ENCODE peak calls at places on chromosomes 16 and 17, in four cellular contexts. R is SW 1271, G is COR-L47, T is heart right ventricle. H is an unnamed sample.

GRCh38 chr17:5825717-5826330 is 241.5 kb upstream of the NLRP1 start:
- DNase-seq in R (no peak), T (no peak), G (no peak), H (no peak)

GRCh38 chr17:37259030-37259735 is 116.6 kb upstream of the C17orf78 start:
- DNase-seq in G (no peak), T (no peak), R (no peak), H (no peak)

GRCh38 chr16:49540836-49541235 is 167.2 kb downstream of the C16orf78 start:
- DNase-seq in T (no peak), G (no peak), R (no peak), H (no peak)

GRCh38 chr16:57987441-57988177 is 12.9 kb downstream of the ZNF319 start:
- DNase-seq in G (no peak), R (no peak), T (no peak), H (no peak)

GRCh38 chr16:7713244-7713643 is 380.6 kb downstream of the RBFOX1 start:
- DNase-seq in T (no peak), G (no peak), R (no peak), H (no peak)

GRCh38 chr16:28163699-28164584 is 47.8 kb downstream of the XPO6 start:
- DNase-seq in R (no peak), G (no peak), T (no peak), H (no peak)

GRCh38 chr16:12900599-12901203 is 697 bp upstream of the SHISA9 start:
- DNase-seq in R (no peak), T (no peak), G (no peak), H (no peak)

GRCh38 chr16:8614435-8615029 is 7.0 kb upstream of the METTL22 start:
- DNase-seq in G (no peak), R (no peak), T (no peak), H (no peak)

GRCh38 chr17:51035436-51035835 is 85.2 kb downstream of the SPAG9 start:
- DNase-seq in R (no peak), G (no peak), T (no peak), H (no peak)

GRCh38 chr17:79668344-79669250 is 57.7 kb upstream of the RBFOX3 start:
- DNase-seq in T (no peak), G (no peak), R (no peak), H (no peak)

GRCh38 chr16:69166221-69166833 is 20.6 kb upstream of the SNTB2 start:
- DNase-seq in G (no peak), R (no peak), T (no peak), H (no peak)

GRCh38 chr17:79666111-79666510 is 55.3 kb upstream of the RBFOX3 start:
- DNase-seq in G (no peak), T (no peak), R (no peak), H (no peak)

GRCh38 chr16:12798846-12799245 is 4.8 kb downstream of the CPPED1 start:
- DNase-seq in T (no peak), R (no peak), G (no peak), H (no peak)

GRCh38 chr17:46809110-46809571 is 9.4 kb downstream of the WNT3 start:
- DNase-seq in T (no peak), G (no peak), R (no peak), H (no peak)

GRCh38 chr16:66928702-66929388 is 3.5 kb upstream of the RRAD start:
- DNase-seq in T (no peak), G (no peak), R (no peak), H (no peak)

GRCh38 chr16:66740533-66740932 is 10.9 kb downstream of the DYNC1LI2 start:
- DNase-seq in G (no peak), R (no peak), T (no peak), H (no peak)

GRCh38 chr17:2085648-2085949 is 30.7 kb downstream of the HIC1 start:
- DNase-seq in R (no peak), G (no peak), T (peak; percentile 68), H (peak; percentile 92)

GRCh38 chr16:89369266-89369895 is 121.0 kb downstream of the ANKRD11 start:
- DNase-seq in T (no peak), R (no peak), G (no peak), H (no peak)

GRCh38 chr16:15521758-15522509 is 87.5 kb downstream of the BMERB1 start:
- DNase-seq in G (no peak), T (no peak), R (no peak), H (no peak)

GRCh38 chr16:12350945-12351344 is 374.4 kb downstream of the SNX29 start:
- DNase-seq in G (no peak), T (no peak), R (no peak), H (no peak)

GRCh38 chr16:47377156-47377555 is 83.7 kb downstream of the ITFG1 start:
- DNase-seq in G (no peak), R (no peak), T (no peak), H (no peak)

GRCh38 chr16:66874079-66874775 is 6.1 kb upstream of the PDP2 start:
- DNase-seq in R (no peak), T (no peak), G (no peak), H (no peak)

GRCh38 chr16:29873319-29873718 is 10.3 kb upstream of the CDIPT start:
- DNase-seq in R (no peak), G (no peak), T (no peak), H (no peak)

GRCh38 chr16:1414532-1415265 is at the start of gene UNKL:
- DNase-seq in R (no peak), G (peak; percentile 33), T (peak; percentile 87), H (no peak)

GRCh38 chr17:78924481-78925151 is 571 bp downstream of the TIMP2 start:
- DNase-seq in R (no peak), G (no peak), T (peak; percentile 45), H (no peak)

GRCh38 chr16:8867483-8868271 is 1.1 kb downstream of the CARHSP1 start:
- DNase-seq in G (peak; percentile 30), T (peak; percentile 59), R (no peak), H (no peak)

GRCh38 chr16:68426355-68426652 is 22.0 kb downstream of the SMPD3 start:
- DNase-seq in R (no peak), T (no peak), G (no peak), H (no peak)

GRCh38 chr17:17844079-17844478 is 7.3 kb upstream of the SREBF1 start:
- DNase-seq in G (no peak), R (no peak), T (no peak), H (no peak)